ENCODE peak calls at places on chromosomes 7 and 10, in four cellular contexts. M is K562, Z is HL-60, D is GM12878. W is an unnamed sample.

GRCh38 chr10:78231930-78232329 is 198.3 kb downstream of the RPS24 start:
- DNase-seq in M (peak; percentile 8), Z (peak; percentile 54), D (no peak), W (no peak)

GRCh38 chr7:42189535-42189934 is 47.5 kb downstream of the GLI3 start:
- DNase-seq in M (no peak), Z (no peak), D (no peak), W (no peak)

GRCh38 chr7:64951250-64951848 is 39.5 kb downstream of the ZNF117 start:
- DNase-seq in M (peak; percentile 71), Z (peak; percentile 7), D (peak; percentile 16), W (no peak)

GRCh38 chr10:71770255-71770654 is 3.1 kb downstream of the VSIR start:
- DNase-seq in M (no peak), Z (peak; percentile 40), D (no peak), W (no peak)

GRCh38 chr7:75772081-75773077 is at the start of gene CCL26:
- DNase-seq in M (peak; percentile 85), Z (no peak), D (no peak), W (no peak)

GRCh38 chr7:1284743-1285458 is 52.2 kb downstream of the UNCX start:
- DNase-seq in M (no peak), Z (no peak), D (no peak), W (no peak)

GRCh38 chr7:5214641-5215040 is 24.6 kb downstream of the WIPI2 start:
- DNase-seq in M (no peak), Z (no peak), D (no peak), W (no peak)

GRCh38 chr7:4845740-4846142 is 16.1 kb downstream of the PAPOLB start:
- DNase-seq in M (peak; percentile 64), Z (no peak), D (no peak), W (no peak)

GRCh38 chr10:93334181-93334580 is 148.0 kb downstream of the MYOF start:
- DNase-seq in M (no peak), Z (no peak), D (no peak), W (no peak)

GRCh38 chr7:64879097-64879730 is 23.9 kb upstream of the ZNF273 start:
- DNase-seq in M (no peak), Z (no peak), D (no peak), W (no peak)

GRCh38 chr10:118595598-118596425 is at the start of gene PRLHR:
- DNase-seq in M (peak; percentile 18), Z (no peak), D (no peak), W (no peak)

GRCh38 chr10:93074597-93075368 is 1.1 kb downstream of the CYP26A1 start:
- DNase-seq in M (no peak), Z (no peak), D (no peak), W (no peak)

GRCh38 chr7:8442295-8442813 is 8.9 kb downstream of the NXPH1 start:
- DNase-seq in M (no peak), Z (no peak), D (no peak), W (no peak)

GRCh38 chr10:132197271-132198067 is 10.7 kb downstream of the DPYSL4 start:
- DNase-seq in M (no peak), Z (no peak), D (no peak), W (no peak)

GRCh38 chr7:18974803-18975202 is 142.6 kb downstream of the TWIST1 start:
- DNase-seq in M (no peak), Z (no peak), D (no peak), W (no peak)

GRCh38 chr10:20990604-20991003 is 93.5 kb upstream of the NEBL start:
- DNase-seq in M (no peak), Z (no peak), D (no peak), W (no peak)

GRCh38 chr7:2521341-2521745 is 1.8 kb downstream of the LFNG start:
- DNase-seq in M (no peak), Z (no peak), D (no peak), W (no peak)

GRCh38 chr10:70596110-70596798 is 6.3 kb downstream of the PRF1 start:
- DNase-seq in M (peak; percentile 85), Z (no peak), D (no peak), W (no peak)

DNA sequence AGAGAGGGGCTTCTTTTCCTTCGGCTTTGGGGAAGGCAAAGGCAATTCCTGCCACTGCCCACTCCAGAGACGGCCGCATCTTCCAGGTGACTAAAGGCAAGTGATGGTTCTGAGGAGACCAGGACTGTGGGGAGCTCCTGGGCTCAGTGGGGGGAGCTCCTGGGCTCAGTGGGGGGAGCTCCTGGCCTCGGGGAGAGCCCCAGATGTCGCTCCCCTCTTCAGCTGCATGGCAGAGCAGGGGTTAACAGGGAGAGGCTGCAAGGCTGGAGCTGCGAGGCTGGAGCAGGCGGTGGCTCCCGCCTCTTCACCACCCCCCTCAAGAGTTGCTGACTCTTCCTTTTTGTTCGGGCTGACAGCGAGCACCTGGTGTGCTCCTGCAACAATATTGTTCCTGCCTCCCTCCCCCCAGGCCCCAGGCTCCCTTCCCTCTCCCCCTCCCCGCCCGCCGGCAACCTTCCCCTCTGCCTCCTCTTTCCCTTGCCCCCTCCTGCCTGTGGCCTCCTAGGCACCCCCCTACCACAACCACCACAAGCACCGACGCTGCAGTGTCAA is 56.3 kb upstream of the LBX1 start:
- DNase-seq in M (no peak), Z (no peak), D (no peak), W (no peak)
- TF ChIP-seq SPI1 in M (no peak), Z (no peak), D (no peak), W (no peak)

GRCh38 chr10:116691544-116692126 is 50.7 kb downstream of the HSPA12A start:
- DNase-seq in M (no peak), Z (no peak), D (no peak), W (no peak)

GRCh38 chr10:116694927-116695268 is 47.5 kb downstream of the HSPA12A start:
- DNase-seq in M (no peak), Z (no peak), D (no peak), W (no peak)

GRCh38 chr10:116692225-116692624 is 50.1 kb downstream of the HSPA12A start:
- DNase-seq in M (no peak), Z (no peak), D (no peak), W (no peak)

GRCh38 chr10:116696919-116697318 is 45.4 kb downstream of the HSPA12A start:
- DNase-seq in M (no peak), Z (no peak), D (no peak), W (no peak)

GRCh38 chr10:116694253-116694926 is 48.0 kb downstream of the HSPA12A start:
- DNase-seq in M (no peak), Z (no peak), D (no peak), W (no peak)
- TF ChIP-seq SPI1 in M (no peak), Z (no peak), D (no peak), W (no peak)

DNA sequence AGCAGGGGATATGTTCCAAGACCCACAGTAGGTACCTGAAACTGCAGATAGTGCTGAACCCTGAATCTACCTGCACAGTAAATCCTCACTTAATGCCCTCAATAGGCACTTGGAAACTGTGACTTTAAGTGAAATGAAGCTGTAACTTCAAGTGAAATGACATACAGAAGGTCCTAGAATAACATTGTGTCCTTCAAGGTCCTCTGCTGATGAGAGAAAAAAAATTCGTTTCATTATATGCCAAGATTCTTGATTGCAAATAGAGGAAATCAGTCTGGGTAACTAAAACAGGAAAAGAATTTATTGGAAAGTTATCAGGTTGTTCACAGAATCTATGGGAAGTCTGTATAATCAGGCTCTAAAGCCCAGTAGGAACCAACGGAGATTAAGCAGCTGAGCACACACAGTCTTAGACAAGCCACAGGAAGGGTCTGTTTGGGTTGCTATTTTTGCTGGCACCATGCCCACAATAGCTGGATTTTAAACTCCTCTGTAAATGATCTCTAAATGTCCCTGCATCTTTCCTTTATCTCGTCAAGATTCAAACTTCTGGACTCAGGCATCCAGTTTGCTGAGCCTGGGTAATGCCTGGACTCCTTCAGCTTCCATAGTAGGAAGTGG is 57.5 kb downstream of the EXOC4 start:
- DNase-seq in M (no peak), Z (no peak), D (no peak), W (no peak)
- TF ChIP-seq SPI1 in M (no peak), Z (no peak), D (no peak), W (no peak)

DNA sequence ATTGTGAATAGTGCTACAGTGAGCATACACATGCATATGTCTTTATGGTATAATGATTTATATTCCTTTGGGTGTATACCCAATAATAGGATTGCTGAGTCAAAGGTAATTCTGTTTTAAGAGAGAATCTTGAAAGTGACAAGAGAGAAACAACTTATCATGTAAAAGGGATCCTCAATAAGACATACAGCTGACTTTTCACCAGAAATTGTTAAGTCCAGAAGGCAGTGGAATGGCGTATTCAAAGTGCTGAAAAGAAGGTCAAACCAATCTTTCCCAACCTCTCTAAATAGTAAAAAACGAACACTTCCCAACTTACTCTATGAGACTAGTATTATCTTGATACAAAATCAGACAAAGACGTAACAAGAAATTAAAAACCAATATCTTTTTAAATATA is 59.8 kb downstream of the LHFPL3 start:
- DNase-seq in M (no peak), Z (no peak), D (no peak), W (no peak)
- TF ChIP-seq SPI1 in M (no peak), Z (no peak), D (no peak), W (no peak)

GRCh38 chr10:128150045-128150493 is 23.8 kb upstream of the MKI67 start:
- DNase-seq in M (peak; percentile 80), Z (peak; percentile 62), D (no peak), W (peak; percentile 93)
- TF ChIP-seq SPI1 in M (no peak), Z (no peak), D (no peak), W (no peak)

DNA sequence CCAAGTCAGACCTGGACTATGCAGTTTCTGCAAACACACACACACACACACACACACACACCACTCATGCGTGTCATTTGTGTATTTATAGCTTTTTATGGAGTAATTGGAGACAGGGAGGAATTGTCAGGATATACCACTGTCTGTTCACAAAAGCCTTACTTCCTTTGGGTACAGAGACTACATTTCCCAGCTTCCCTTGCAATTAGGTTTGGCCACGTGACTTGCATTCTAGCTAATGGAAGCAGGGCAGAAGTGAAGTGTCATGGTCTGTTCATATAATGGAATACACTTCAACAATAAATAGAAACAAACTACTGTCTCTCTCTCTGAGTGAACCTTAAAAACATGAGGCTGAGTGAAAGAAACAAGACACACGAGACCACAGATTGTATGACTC is 53.9 kb upstream of the CPXM2 start:
- DNase-seq in M (peak; percentile 20), Z (no peak), D (no peak), W (no peak)
- TF ChIP-seq SPI1 in M (no peak), Z (no peak), D (no peak), W (no peak)

GRCh38 chr10:65342226-65342625 is 1583.6 kb upstream of the LRRTM3 start:
- DNase-seq in M (no peak), Z (no peak), D (no peak), W (no peak)

GRCh38 chr10:65346466-65346865 is 1579.4 kb upstream of the LRRTM3 start:
- DNase-seq in M (no peak), Z (no peak), D (no peak), W (no peak)

GRCh38 chr10:65340340-65340739 is 1585.5 kb upstream of the LRRTM3 start:
- DNase-seq in M (no peak), Z (no peak), D (no peak), W (no peak)

GRCh38 chr10:65341323-65341922 is 1584.4 kb upstream of the LRRTM3 start:
- DNase-seq in M (no peak), Z (no peak), D (no peak), W (no peak)
- TF ChIP-seq SPI1 in M (no peak), Z (no peak), D (no peak), W (no peak)

GRCh38 chr7:116762951-116763350 is 91.0 kb downstream of the MET start:
- DNase-seq in M (no peak), Z (no peak), D (no peak), W (no peak)
- TF ChIP-seq SPI1 in M (no peak), Z (no peak), D (no peak), W (no peak)

W was measured in GM12891.